ENCODE peak calls at places on chromosome 14, in eight cellular contexts. H is mucosa of descending colon; I is CD8-positive, alpha-beta T cell; F is lower leg skin; W is upper lobe of left lung; Y is stomach; M is fibroblast of lung; P is tibial artery. J is an unnamed sample.

GRCh38 chr14:88384653-88385205 is 728 bp upstream of the SPATA7 start:
- DNase-seq in H (no peak), I (no peak), F (no peak), W (no peak), Y (no peak), M (no peak), P (no peak), J (peak)

GRCh38 chr14:71089974-71090373 is 182.7 kb downstream of the PCNX1 start:
- DNase-seq in H (no peak), I (no peak), F (no peak), W (no peak), Y (no peak), M (peak), P (no peak), J (no peak)

GRCh38 chr14:70644016-70644415 is 2.3 kb downstream of the TTC9 start:
- DNase-seq in H (no peak), I (no peak), F (no peak), W (no peak), Y (no peak), M (no peak), P (no peak), J (no peak)

GRCh38 chr14:62117010-62117717 is 354.9 kb downstream of the SNAPC1 start:
- DNase-seq in H (peak), I (peak), F (peak), W (peak), Y (peak), M (peak), P (peak), J (peak)

GRCh38 chr14:64682173-64682710 is 22.0 kb upstream of the PLEKHG3 start:
- DNase-seq in H (peak), I (no peak), F (no peak), W (no peak), Y (peak), M (peak), P (peak), J (peak)

GRCh38 chr14:71388862-71389261 is 481.6 kb downstream of the PCNX1 start:
- DNase-seq in H (no peak), I (no peak), F (no peak), W (no peak), Y (no peak), M (no peak), P (no peak), J (no peak)

GRCh38 chr14:59022144-59022543 is 166.3 kb upstream of the DAAM1 start:
- DNase-seq in H (no peak), I (no peak), F (no peak), W (no peak), Y (no peak), M (no peak), P (no peak), J (no peak)

GRCh38 chr14:73262427-73263183 is 25.3 kb downstream of the PAPLN start:
- DNase-seq in H (peak), I (no peak), F (peak), W (no peak), Y (no peak), M (no peak), P (no peak), J (no peak)

GRCh38 chr14:105581551-105582341 is 55.4 kb downstream of the TMEM121 start:
- DNase-seq in H (peak), I (no peak), F (no peak), W (no peak), Y (no peak), M (no peak), P (no peak), J (no peak)

GRCh38 chr14:39107624-39108023 is 4.6 kb upstream of the SEC23A start:
- DNase-seq in H (no peak), I (no peak), F (no peak), W (no peak), Y (no peak), M (peak), P (no peak), J (no peak)

GRCh38 chr14:52244328-52244727 is 23.2 kb upstream of the PTGDR start:
- DNase-seq in H (no peak), I (no peak), F (no peak), W (no peak), Y (no peak), M (no peak), P (no peak), J (no peak)

GRCh38 chr14:35556548-35556947 is 22.6 kb downstream of the INSM2 start:
- DNase-seq in H (no peak), I (no peak), F (no peak), W (no peak), Y (no peak), M (no peak), P (no peak), J (no peak)

GRCh38 chr14:21525995-21526671 is at the start of gene SALL2:
- DNase-seq in H (peak), I (peak), F (peak), W (peak), Y (peak), M (peak), P (peak), J (peak)

GRCh38 chr14:92316937-92317336 is 6.0 kb upstream of the SLC24A4 start:
- DNase-seq in H (no peak), I (no peak), F (no peak), W (no peak), Y (no peak), M (no peak), P (no peak), J (no peak)

GRCh38 chr14:34324363-34324795 is 137.7 kb downstream of the SPTSSA start:
- DNase-seq in H (no peak), I (no peak), F (no peak), W (no peak), Y (no peak), M (peak), P (no peak), J (peak)

GRCh38 chr14:68786491-68787234 is 6.2 kb downstream of the ZFP36L1 start:
- DNase-seq in H (no peak), I (no peak), F (peak), W (no peak), Y (peak), M (peak), P (no peak), J (peak)

GRCh38 chr14:20356422-20356821 is 13.0 kb downstream of the PARP2 start:
- DNase-seq in H (no peak), I (no peak), F (no peak), W (no peak), Y (no peak), M (no peak), P (no peak), J (no peak)

GRCh38 chr14:98170580-98170979 is 1101.4 kb downstream of the BCL11B start:
- DNase-seq in H (no peak), I (no peak), F (no peak), W (no peak), Y (no peak), M (no peak), P (no peak), J (no peak)

GRCh38 chr14:37056473-37056872 is 115.9 kb downstream of the SLC25A21 start:
- DNase-seq in H (no peak), I (no peak), F (no peak), W (no peak), Y (no peak), M (peak), P (no peak), J (no peak)

GRCh38 chr14:24804813-24805212 is 170.8 kb upstream of the GZMB start:
- DNase-seq in H (no peak), I (no peak), F (no peak), W (no peak), Y (no peak), M (no peak), P (no peak), J (no peak)

GRCh38 chr14:71321556-71322315 is 414.5 kb downstream of the PCNX1 start:
- DNase-seq in H (no peak), I (no peak), F (no peak), W (peak), Y (no peak), M (peak), P (no peak), J (peak)

GRCh38 chr14:21734457-21735074 is 60.9 kb upstream of the OR4E1 start:
- DNase-seq in H (no peak), I (peak), F (no peak), W (no peak), Y (no peak), M (peak), P (no peak), J (peak)

GRCh38 chr14:56262530-56262929 is 144.3 kb downstream of the PELI2 start:
- DNase-seq in H (no peak), I (no peak), F (no peak), W (no peak), Y (no peak), M (no peak), P (no peak), J (no peak)

GRCh38 chr14:95287176-95287754 is 32.4 kb downstream of the CLMN start:
- DNase-seq in H (no peak), I (no peak), F (peak), W (no peak), Y (no peak), M (no peak), P (peak), J (no peak)

GRCh38 chr14:56116128-56116900 is 1.9 kb upstream of the PELI2 start:
- DNase-seq in H (no peak), I (no peak), F (no peak), W (peak), Y (no peak), M (no peak), P (no peak), J (no peak)

GRCh38 chr14:77238996-77239395 is 32.0 kb downstream of the NGB start:
- DNase-seq in H (no peak), I (no peak), F (no peak), W (no peak), Y (no peak), M (no peak), P (no peak), J (no peak)

GRCh38 chr14:56501909-56502530 is 77.6 kb upstream of the TMEM260 start:
- DNase-seq in H (no peak), I (no peak), F (no peak), W (no peak), Y (no peak), M (no peak), P (no peak), J (no peak)

GRCh38 chr14:68549057-68549421 is 243.8 kb downstream of the ZFP36L1 start:
- DNase-seq in H (no peak), I (no peak), F (no peak), W (no peak), Y (no peak), M (peak), P (peak), J (no peak)

GRCh38 chr14:65200454-65200853 is 98.1 kb upstream of the MAX start:
- DNase-seq in H (no peak), I (no peak), F (no peak), W (no peak), Y (no peak), M (no peak), P (no peak), J (no peak)

GRCh38 chr14:105492966-105493871 is 2.2 kb downstream of the TEDC1 start:
- DNase-seq in H (peak), I (no peak), F (peak), W (peak), Y (no peak), M (no peak), P (peak), J (no peak)

GRCh38 chr14:105350450-105351244 is 36.1 kb downstream of the PACS2 start:
- DNase-seq in H (no peak), I (no peak), F (no peak), W (no peak), Y (no peak), M (no peak), P (no peak), J (no peak)

DNA sequence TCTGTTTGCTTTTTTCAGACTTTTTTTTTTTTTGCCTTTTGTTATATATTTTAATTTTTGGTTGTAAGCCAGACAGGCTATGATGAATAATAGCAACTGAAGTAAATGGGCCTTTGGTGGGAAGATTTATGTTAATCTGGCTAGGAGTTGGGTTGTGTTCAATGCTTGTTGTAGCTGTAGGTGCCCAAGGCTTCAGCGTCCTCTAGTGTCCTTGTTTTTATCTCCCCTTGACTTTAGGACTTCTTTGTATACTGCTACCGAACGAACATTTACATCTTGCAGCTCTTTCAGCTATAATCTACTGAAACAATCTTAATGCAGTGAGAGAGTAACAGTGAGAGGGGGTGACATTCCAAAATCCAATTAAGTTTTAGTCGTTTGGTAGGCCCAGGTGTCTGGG is 848.4 kb upstream of the FBXO33 start:
- DNase-seq in H (no peak), I (no peak), F (no peak), W (no peak), Y (no peak), M (no peak), P (no peak), J (no peak)
- TF ChIP-seq CTCF in H (no peak), I (no peak), F (no peak), W (no peak), Y (no peak), M (no peak), P (no peak), J (no peak)

GRCh38 chr14:99664636-99665273 is 19.3 kb upstream of the CYP46A1 start:
- DNase-seq in H (no peak), I (no peak), F (no peak), W (no peak), Y (no peak), M (no peak), P (no peak), J (no peak)
- H3K4me3 ChIP-seq in H (no peak), I (no peak), F (no peak), W (no peak), Y (no peak), M (no peak), P (no peak), J (no peak)

GRCh38 chr14:102207831-102208365 is 68.2 kb downstream of the WDR20 start:
- DNase-seq in H (no peak), I (no peak), F (no peak), W (no peak), Y (no peak), M (no peak), P (no peak), J (no peak)

GRCh38 chr14:102208741-102209140 is 69.0 kb downstream of the WDR20 start:
- DNase-seq in H (no peak), I (no peak), F (no peak), W (no peak), Y (no peak), M (no peak), P (peak), J (no peak)

GRCh38 chr14:102209224-102209966 is 69.7 kb downstream of the WDR20 start:
- DNase-seq in H (no peak), I (no peak), F (no peak), W (no peak), Y (no peak), M (peak), P (peak), J (no peak)

GRCh38 chr14:102205560-102205959 is 65.9 kb downstream of the WDR20 start:
- DNase-seq in H (no peak), I (no peak), F (no peak), W (no peak), Y (no peak), M (no peak), P (no peak), J (no peak)

DNA sequence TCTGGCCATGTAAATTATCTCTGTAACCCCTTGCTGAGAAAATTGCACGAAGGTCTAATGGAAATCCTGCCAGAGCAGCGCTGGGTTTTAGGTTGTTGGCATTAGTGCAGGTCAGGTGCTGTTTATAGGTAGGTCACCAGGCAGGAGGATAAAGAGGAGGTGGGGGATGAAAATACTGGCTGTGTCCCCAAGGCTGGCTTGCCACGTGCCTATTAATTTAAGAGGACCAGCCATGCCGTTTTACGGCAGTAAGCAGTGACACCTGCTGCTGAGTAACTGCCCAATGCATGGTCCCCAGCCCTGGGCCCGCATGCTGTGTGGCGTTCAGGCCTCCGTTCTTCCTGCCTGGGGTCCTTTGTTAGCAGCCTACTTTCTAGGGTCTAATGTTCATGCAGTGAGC is 67.2 kb downstream of the WDR20 start:
- DNase-seq in H (no peak), I (no peak), F (peak), W (no peak), Y (peak), M (no peak), P (no peak), J (no peak)
- TF ChIP-seq CTCF in H (no peak), I (no peak), F (no peak), W (no peak), Y (no peak), M (no peak), P (no peak), J (no peak)

GRCh38 chr14:93970589-93970966 is 5.8 kb downstream of the ASB2 start:
- DNase-seq in H (peak), I (peak), F (no peak), W (peak), Y (peak), M (no peak), P (no peak), J (no peak)
- H3K4me3 ChIP-seq in H (no peak), I (peak), F (no peak), W (peak), Y (peak), M (peak), P (peak), J (peak)

GRCh38 chr14:81062380-81062779 is 107.0 kb downstream of the TSHR start:
- DNase-seq in H (no peak), I (no peak), F (no peak), W (no peak), Y (no peak), M (no peak), P (no peak), J (no peak)

GRCh38 chr14:81068384-81068783 is 113.0 kb downstream of the TSHR start:
- DNase-seq in H (no peak), I (no peak), F (no peak), W (no peak), Y (no peak), M (no peak), P (no peak), J (no peak)

GRCh38 chr14:81067156-81067555 is 111.7 kb downstream of the TSHR start:
- DNase-seq in H (no peak), I (no peak), F (no peak), W (no peak), Y (no peak), M (no peak), P (no peak), J (no peak)

GRCh38 chr14:81066672-81067071 is 111.3 kb downstream of the TSHR start:
- DNase-seq in H (no peak), I (no peak), F (no peak), W (no peak), Y (no peak), M (no peak), P (no peak), J (no peak)

DNA sequence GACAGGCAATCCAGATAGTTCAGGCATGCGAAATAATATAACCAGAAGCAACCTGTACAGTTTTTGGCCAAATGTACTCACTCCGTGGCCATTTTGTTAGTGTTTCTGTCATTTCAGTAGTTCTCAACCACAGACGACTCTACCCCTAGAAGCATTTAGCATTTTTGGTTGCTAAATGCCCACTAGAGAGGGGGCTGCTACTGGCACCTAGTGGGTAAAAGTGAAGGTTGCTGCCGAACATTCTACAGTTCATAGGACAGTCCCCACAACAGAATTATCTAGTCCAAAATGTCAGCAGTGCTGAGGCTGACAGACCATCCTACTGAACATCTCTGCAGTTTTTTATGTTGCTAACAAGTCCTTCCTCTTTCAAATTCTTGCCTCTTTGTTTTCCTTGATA is 107.4 kb downstream of the TSHR start:
- DNase-seq in H (no peak), I (no peak), F (no peak), W (no peak), Y (no peak), M (no peak), P (no peak), J (no peak)
- TF ChIP-seq CTCF in H (no peak), I (peak), F (no peak), W (no peak), Y (no peak), M (no peak), P (no peak), J (no peak)

DNA sequence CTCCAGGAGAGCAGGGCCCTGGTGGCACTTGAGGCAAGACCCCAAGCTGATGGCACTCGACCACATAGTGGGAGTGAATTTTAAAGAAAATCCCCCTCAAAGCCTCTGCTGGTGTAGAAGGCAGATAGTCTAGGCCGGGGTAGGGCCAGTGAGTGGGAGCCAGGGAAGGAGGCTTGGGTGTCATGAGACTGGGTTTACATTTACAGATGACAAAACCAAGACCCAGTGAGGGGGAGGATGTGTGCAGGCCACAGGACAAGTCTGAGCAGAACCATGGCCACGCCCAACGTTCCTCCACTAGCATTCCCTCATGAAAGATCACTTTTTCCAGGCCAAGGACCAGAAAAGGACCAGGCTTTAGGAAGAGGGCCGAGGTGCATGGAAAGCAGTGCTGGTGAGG is 42.0 kb downstream of the EVL start:
- DNase-seq in H (no peak), I (no peak), F (no peak), W (peak), Y (no peak), M (no peak), P (peak), J (no peak)
- H3K4me3 ChIP-seq in H (no peak), I (no peak), F (no peak), W (no peak), Y (no peak), M (no peak), P (no peak), J (no peak)

GRCh38 chr14:29709490-29709889 is 218.2 kb downstream of the PRKD1 start:
- DNase-seq in H (no peak), I (no peak), F (no peak), W (no peak), Y (no peak), M (peak), P (no peak), J (no peak)

GRCh38 chr14:29712586-29712985 is 215.1 kb downstream of the PRKD1 start:
- DNase-seq in H (no peak), I (no peak), F (no peak), W (no peak), Y (no peak), M (no peak), P (no peak), J (no peak)

GRCh38 chr14:29705801-29706200 is 221.8 kb downstream of the PRKD1 start:
- DNase-seq in H (no peak), I (no peak), F (no peak), W (no peak), Y (no peak), M (peak), P (no peak), J (no peak)

GRCh38 chr14:29706700-29707099 is 220.9 kb downstream of the PRKD1 start:
- DNase-seq in H (no peak), I (no peak), F (no peak), W (no peak), Y (no peak), M (no peak), P (no peak), J (no peak)

GRCh38 chr14:29710015-29710414 is 217.6 kb downstream of the PRKD1 start:
- DNase-seq in H (no peak), I (no peak), F (no peak), W (no peak), Y (no peak), M (peak), P (no peak), J (no peak)
- TF ChIP-seq CTCF in H (no peak), I (no peak), F (no peak), W (no peak), Y (no peak), M (no peak), P (peak), J (no peak)

GRCh38 chr14:89493877-89494634 is 77.0 kb upstream of the FOXN3 start:
- DNase-seq in H (no peak), I (no peak), F (no peak), W (no peak), Y (no peak), M (no peak), P (peak), J (no peak)

GRCh38 chr14:89493406-89493805 is 76.4 kb upstream of the FOXN3 start:
- DNase-seq in H (no peak), I (no peak), F (no peak), W (no peak), Y (no peak), M (no peak), P (no peak), J (no peak)

GRCh38 chr14:89491701-89492381 is 74.8 kb upstream of the FOXN3 start:
- DNase-seq in H (no peak), I (no peak), F (no peak), W (no peak), Y (no peak), M (peak), P (peak), J (no peak)

GRCh38 chr14:89498836-89499235 is 81.8 kb upstream of the FOXN3 start:
- DNase-seq in H (no peak), I (no peak), F (peak), W (no peak), Y (no peak), M (no peak), P (no peak), J (no peak)

GRCh38 chr14:89495718-89496117 is 78.7 kb upstream of the FOXN3 start:
- DNase-seq in H (no peak), I (no peak), F (no peak), W (no peak), Y (no peak), M (no peak), P (peak), J (no peak)
- H3K4me3 ChIP-seq in H (no peak), I (no peak), F (no peak), W (no peak), Y (no peak), M (no peak), P (no peak), J (no peak)

GRCh38 chr14:75168586-75169335 is 7.7 kb downstream of the TMED10 start:
- DNase-seq in H (no peak), I (no peak), F (no peak), W (no peak), Y (no peak), M (no peak), P (no peak), J (no peak)
- TF ChIP-seq CTCF in H (no peak), I (no peak), F (no peak), W (no peak), Y (no peak), M (no peak), P (no peak), J (no peak)